ENCODE peak calls at places on chromosome 9, in six cellular contexts. T is HCT116, I is GM23338, Y is OCI-LY7, E is PC-3, A is hepatocyte. M is an unnamed sample.

GRCh38 chr9:98860871-98861293 is 53.4 kb downstream of the GALNT12 start:
- DNase-seq in T (no peak), I (peak; percentile 28), Y (no peak), E (peak; percentile 70), A (peak; percentile 78), M (peak; percentile 93)

GRCh38 chr9:132037470-132037869 is 42.2 kb downstream of the MED27 start:
- DNase-seq in T (no peak), I (no peak), Y (no peak), E (no peak), A (no peak), M (no peak)

GRCh38 chr9:135282001-135282731 is 194.7 kb downstream of the OLFM1 start:
- DNase-seq in T (peak; percentile 27), I (no peak), Y (peak; percentile 24), E (peak; percentile 65), A (peak; percentile 45), M (peak; percentile 36)

GRCh38 chr9:4734150-4734549 is 6.9 kb downstream of the AK3 start:
- DNase-seq in T (no peak), I (no peak), Y (no peak), E (no peak), A (no peak), M (no peak)

GRCh38 chr9:104903609-104904008 is 24.3 kb downstream of the ABCA1 start:
- DNase-seq in T (no peak), I (no peak), Y (no peak), E (no peak), A (peak; percentile 70), M (peak; percentile 67)

GRCh38 chr9:9730174-9730573 is 882.6 kb downstream of the PTPRD start:
- DNase-seq in T (no peak), I (no peak), Y (peak; percentile 37), E (no peak), A (no peak), M (no peak)

GRCh38 chr9:134325813-134326753 is at the start of gene RXRA:
- DNase-seq in T (no peak), I (peak; percentile 75), Y (peak; percentile 49), E (peak; percentile 65), A (peak; percentile 95), M (peak; percentile 90)

GRCh38 chr9:109315889-109316640 is 4.8 kb downstream of the EPB41L4B start:
- DNase-seq in T (peak; percentile 92), I (peak; percentile 50), Y (no peak), E (peak; percentile 96), A (peak; percentile 39), M (peak; percentile 99)

DNA sequence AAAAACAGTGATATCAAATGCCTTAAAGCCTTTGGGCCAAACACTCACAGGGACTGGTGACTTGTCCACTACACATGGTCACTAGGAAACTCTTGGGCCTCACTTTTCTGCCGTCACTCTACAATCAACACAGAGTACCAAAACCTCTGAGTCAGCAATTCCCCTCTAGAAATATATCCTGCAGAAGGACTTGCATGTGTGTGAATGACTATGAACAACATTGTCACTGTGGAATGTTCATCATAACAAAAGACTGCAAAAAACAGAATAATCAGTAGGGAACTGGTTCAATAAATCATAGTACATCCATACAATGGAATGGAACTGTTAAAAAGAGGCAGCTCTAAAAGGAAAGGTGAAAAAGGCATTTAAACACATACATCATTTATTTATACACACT is 44.1 kb upstream of the SMU1 start:
- DNase-seq in T (no peak), I (no peak), Y (no peak), E (no peak), A (no peak), M (no peak)
- TF ChIP-seq EZH2phosphoT487 in T (no peak), I (no peak), Y (no peak), E (no peak), A (no peak), M (no peak)

DNA sequence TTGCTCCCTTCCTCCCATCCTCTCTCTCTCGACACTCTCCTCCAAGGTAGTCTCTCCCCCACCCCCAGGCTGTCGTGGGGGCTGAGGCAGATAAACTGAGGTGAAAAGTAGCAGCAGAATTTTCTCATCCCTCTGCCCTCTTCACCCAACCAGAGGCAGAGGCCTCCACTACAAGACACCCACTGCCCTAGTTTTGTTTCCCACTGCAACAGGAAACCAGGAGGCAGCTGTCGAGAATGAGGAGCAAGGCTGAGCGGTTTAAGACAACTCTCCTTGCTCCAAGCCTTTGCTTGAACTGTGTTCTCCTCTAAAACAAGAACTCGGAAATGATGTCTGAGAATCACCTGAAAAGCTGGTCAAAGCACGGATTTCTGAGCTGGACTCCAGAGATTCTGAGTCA is 13.6 kb upstream of the GNA14 start:
- DNase-seq in T (no peak), I (no peak), Y (no peak), E (no peak), A (no peak), M (no peak)
- TF ChIP-seq EZH2phosphoT487 in T (no peak), I (no peak), Y (no peak), E (no peak), A (no peak), M (no peak)

GRCh38 chr9:126126807-126127206 is 199.8 kb upstream of the MVB12B start:
- DNase-seq in T (no peak), I (no peak), Y (no peak), E (no peak), A (no peak), M (no peak)
- TF ChIP-seq EZH2phosphoT487 in T (no peak), I (no peak), Y (no peak), E (no peak), A (no peak), M (no peak)

DNA sequence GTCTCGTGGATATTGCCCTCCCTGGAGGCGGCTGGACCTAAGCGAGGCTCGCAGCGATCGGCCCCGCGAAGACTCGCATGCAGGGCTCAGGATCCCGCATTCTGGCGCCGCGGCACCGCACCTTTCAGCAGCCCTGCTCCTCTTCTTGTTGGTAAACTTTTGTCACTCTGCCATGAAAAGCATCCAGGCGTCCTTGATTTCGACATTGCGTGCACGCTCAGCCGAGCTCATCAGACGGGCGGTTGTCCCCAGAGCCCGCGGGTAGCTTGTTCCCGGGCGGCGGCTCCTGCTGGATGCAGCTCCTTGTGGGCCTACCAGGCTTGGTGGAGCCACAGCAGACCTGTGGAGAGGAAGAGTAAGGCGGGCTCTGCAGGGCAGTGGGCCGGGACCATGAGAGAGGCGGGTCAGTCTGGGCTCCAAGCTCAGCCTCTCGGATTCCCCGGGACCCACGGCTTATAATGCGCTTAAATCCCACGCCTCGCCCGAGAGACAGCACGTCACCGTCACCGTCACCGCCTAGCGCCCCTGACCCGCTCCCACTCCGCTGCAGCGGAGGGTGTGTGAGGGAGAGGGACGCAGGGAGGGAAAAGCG is 1.8 kb upstream of the ANKRD18A start:
- DNase-seq in T (no peak), I (peak; percentile 65), Y (no peak), E (peak; percentile 59), A (peak; percentile 30), M (peak; percentile 12)
- TF ChIP-seq EZH2phosphoT487 in T (no peak), I (no peak), Y (no peak), E (no peak), A (peak; percentile 55), M (no peak)

DNA sequence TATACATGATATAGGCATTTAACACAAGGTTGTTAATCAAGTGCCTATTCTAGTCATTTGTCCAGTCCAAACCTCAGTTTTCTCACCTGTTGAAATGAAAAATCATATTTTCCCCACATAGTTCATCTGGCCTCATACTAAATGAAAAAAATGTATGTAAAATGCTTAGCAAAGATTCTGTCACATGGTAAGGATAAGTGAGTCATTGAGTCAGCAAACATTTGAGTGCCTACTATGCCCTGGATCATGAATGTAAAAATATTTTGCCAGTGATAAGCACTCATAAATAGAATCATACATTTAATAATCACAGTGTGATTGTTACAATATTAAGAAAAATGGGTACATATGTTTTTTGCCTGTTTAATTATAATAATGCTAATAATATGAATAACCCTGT is 181.2 kb upstream of the PAPPA start:
- DNase-seq in T (no peak), I (no peak), Y (no peak), E (peak; percentile 59), A (no peak), M (no peak)
- TF ChIP-seq EZH2phosphoT487 in T (no peak), I (no peak), Y (no peak), E (no peak), A (no peak), M (no peak)

GRCh38 chr9:137077010-137077747 is at the start of gene UAP1L1:
- DNase-seq in T (no peak), I (peak; percentile 74), Y (peak; percentile 64), E (peak; percentile 26), A (peak; percentile 76), M (peak; percentile 78)

GRCh38 chr9:137077758-137078693 is 709 bp downstream of the UAP1L1 start:
- DNase-seq in T (no peak), I (no peak), Y (peak; percentile 42), E (no peak), A (no peak), M (peak; percentile 27)

GRCh38 chr9:137080260-137081122 is 3.2 kb downstream of the UAP1L1 start:
- DNase-seq in T (no peak), I (no peak), Y (no peak), E (no peak), A (no peak), M (no peak)

GRCh38 chr9:137079401-137079787 is 2.1 kb downstream of the UAP1L1 start:
- DNase-seq in T (no peak), I (no peak), Y (no peak), E (no peak), A (no peak), M (no peak)

GRCh38 chr9:137078701-137079400 is 1.5 kb downstream of the UAP1L1 start:
- DNase-seq in T (no peak), I (peak; percentile 62), Y (no peak), E (no peak), A (no peak), M (no peak)
- TF ChIP-seq EZH2phosphoT487 in T (no peak), I (no peak), Y (no peak), E (no peak), A (no peak), M (no peak)

DNA sequence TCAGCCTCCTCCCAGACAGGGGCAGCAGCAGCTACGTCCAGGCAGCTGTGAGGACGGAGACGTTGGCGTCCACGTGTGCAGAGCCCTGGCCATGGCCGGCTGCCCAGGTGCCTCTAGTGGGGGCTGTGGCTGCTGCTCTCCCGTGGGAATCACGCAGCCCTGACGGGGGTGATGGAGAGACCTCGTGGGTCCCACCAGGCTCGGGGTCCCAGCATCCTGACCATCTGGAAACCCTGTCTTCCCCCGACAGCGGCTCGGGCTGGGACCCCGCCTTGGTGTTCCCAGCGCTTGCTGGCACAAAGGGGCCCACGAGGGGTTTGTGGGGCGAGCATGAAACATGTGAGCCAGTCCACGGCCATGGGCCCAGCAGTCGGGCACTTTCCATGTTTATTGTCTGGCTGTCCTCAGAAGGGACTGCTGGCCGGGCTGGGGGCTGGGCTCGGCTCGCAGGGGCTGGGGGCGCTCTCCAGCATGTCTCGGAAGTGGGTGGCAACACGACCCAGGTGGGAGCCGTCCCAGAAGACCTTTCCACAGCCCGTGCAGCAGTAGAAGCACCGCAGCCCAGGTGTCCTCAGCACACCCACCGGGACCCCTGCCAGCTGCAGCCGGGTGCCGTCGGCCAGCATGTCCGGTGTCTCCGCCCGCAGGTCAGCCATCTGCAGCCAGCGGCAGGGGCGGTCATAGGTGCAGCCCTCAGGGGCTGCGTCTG is 4.6 kb upstream of the NRARP start:
- DNase-seq in T (no peak), I (no peak), Y (no peak), E (no peak), A (no peak), M (no peak)
- TF ChIP-seq EZH2phosphoT487 in T (no peak), I (no peak), Y (no peak), E (no peak), A (no peak), M (no peak)